ENCODE peak calls at places on chromosomes 11 and 22, in six cellular contexts. M, A, L, Y, G and O are unnamed samples.
A peak's percentile ranks its signal among the peaks of the same experiment; 100 is the strongest.

GRCh38 chr22:43923191-43923590 is 414 bp upstream of the PNPLA3 start:
- DNase-seq in L (no peak), Y (no peak), G (no peak), A (no peak), M (no peak), O (no peak)

GRCh38 chr11:29025001-29025400 is 916.8 kb downstream of the METTL15 start:
- DNase-seq in M (no peak), L (no peak), Y (no peak), G (no peak), A (no peak), O (no peak)

GRCh38 chr22:48554893-48555552 is 1272.7 kb downstream of the BRD1 start:
- DNase-seq in Y (no peak), G (no peak), L (no peak), A (no peak), M (no peak), O (no peak)

GRCh38 chr22:27985323-27986275 is 66.5 kb upstream of the PITPNB start:
- DNase-seq in G (peak; percentile 23), Y (no peak), L (peak; percentile 21), M (no peak), A (no peak), O (no peak)

GRCh38 chr22:47333625-47334024 is 571.2 kb downstream of the TBC1D22A start:
- DNase-seq in G (peak; percentile 71), M (peak; percentile 56), Y (no peak), A (no peak), L (no peak), O (no peak)

GRCh38 chr22:22397292-22397870 is 111.2 kb downstream of the ZNF280B start:
- DNase-seq in A (no peak), L (peak; percentile 80), M (peak; percentile 24), G (no peak), Y (peak; percentile 59), O (no peak)

GRCh38 chr11:46308632-46309419 is 31.4 kb downstream of the CREB3L1 start:
- DNase-seq in L (peak; percentile 91), G (peak; percentile 76), A (no peak), M (peak; percentile 48), Y (peak; percentile 81), O (peak; percentile 26)

GRCh38 chr11:126231725-126232459 is 20.3 kb downstream of the FAM118B start:
- DNase-seq in A (no peak), L (no peak), Y (no peak), M (no peak), G (no peak), O (no peak)

GRCh38 chr11:16669799-16670415 is 68.5 kb upstream of the C11orf58 start:
- DNase-seq in G (no peak), Y (no peak), A (no peak), L (no peak), M (peak; percentile 34), O (no peak)

GRCh38 chr11:115334932-115335788 is 169.1 kb downstream of the CADM1 start:
- DNase-seq in A (no peak), L (no peak), G (no peak), Y (no peak), M (no peak), O (no peak)

GRCh38 chr11:12249590-12250260 is 127.6 kb upstream of the PARVA start:
- DNase-seq in A (no peak), L (peak; percentile 82), G (no peak), Y (no peak), M (no peak), O (no peak)

GRCh38 chr11:100942016-100942415 is 187.6 kb downstream of the PGR start:
- DNase-seq in M (no peak), G (peak; percentile 54), Y (peak; percentile 46), L (no peak), A (no peak), O (no peak)

GRCh38 chr11:12356944-12357655 is 20.3 kb upstream of the PARVA start:
- DNase-seq in Y (no peak), A (no peak), L (no peak), M (no peak), G (no peak), O (no peak)

GRCh38 chr11:12029738-12030363 is 21.4 kb upstream of the DKK3 start:
- DNase-seq in G (no peak), A (no peak), M (peak; percentile 47), Y (no peak), L (no peak), O (no peak)

DNA sequence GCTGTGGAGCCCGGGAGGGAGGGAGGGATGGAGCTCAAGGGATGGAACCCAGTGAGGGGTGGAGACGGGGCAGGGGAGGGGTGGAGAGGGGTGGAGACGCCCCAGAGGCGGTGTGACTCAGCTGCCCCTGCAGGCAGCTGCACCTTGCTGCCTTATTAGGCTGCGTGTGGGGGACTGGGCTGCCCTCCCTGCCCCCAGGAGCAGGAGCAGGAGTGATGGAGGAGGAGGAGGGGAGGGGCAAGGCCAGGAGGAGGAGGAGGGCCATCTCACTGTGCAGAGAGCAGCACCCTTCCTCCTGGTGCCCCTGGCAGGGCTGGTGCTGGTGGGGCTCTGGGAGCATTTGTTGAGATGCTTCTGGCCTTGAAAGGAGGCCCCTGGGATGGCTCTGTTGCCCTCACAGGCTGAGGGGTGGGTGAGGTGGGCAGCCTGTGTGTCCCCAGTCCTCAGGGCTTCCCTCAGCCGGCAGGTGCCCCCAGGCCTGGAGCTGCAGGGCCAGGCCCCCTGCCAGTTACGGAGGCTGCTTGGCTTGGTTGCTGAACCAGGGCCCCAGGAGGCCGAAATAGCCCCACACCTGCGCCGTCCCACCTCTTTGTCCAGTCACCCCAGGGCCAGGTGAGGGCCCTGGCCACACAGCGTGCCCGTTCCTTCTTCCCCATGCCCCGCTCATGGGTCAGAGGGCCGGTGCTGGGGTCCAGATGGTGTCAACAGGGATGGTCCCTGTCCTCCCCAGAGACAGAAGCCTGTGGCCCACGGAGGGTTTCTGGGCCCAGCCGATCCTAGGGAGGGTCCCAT is 9.5 kb upstream of the TSSC4 start:
- DNase-seq in M (no peak), L (peak; percentile 95), G (no peak), Y (no peak), A (no peak), O (no peak)
- H3K4me1 ChIP-seq in M (peaks cover 27% of the 10 kb centered on the region), L (no peaks in the 10 kb centered on the region), G (peaks cover 45% of the 10 kb centered on the region), Y (peaks cover 86% of the 10 kb centered on the region), A (peaks cover 51% of the 10 kb centered on the region), O (peaks cover 28% of the 10 kb centered on the region)

DNA sequence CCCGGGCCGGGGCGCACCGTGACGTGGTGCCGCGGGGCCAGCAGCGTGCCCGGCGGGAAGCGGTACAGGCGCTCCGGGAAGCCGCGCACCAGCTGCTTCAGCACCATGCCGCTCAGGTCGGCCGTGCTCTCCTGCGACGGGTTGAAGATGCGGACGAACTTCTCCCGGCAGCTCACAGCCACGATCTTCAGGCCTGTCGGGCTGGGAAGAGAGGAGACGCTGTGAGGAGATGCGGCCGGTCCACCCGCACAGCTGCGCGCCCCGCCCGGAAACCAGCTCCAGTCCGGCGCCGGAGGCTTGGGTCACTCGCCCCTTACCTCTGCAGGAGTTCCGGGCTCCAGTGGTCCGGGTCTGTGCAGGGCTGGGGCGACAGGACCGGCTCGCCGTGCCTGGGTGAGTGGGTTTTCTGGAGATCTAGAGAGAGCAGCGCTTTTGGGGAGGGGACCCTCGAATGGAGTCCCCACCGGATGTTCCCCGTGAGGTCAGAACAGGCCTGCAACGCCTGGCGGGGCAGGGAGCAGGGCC is 4.3 kb downstream of the LMNTD2 start:
- DNase-seq in Y (no peak), M (no peak), G (no peak), A (no peak), L (no peak), O (no peak)
- H3K4me3 ChIP-seq in Y (peak overlapping the region; percentile 52), M (no peak overlapping the region), G (no peak overlapping the region), A (no peak overlapping the region), L (no peak overlapping the region), O (no peak overlapping the region)

GRCh38 chr11:8740156-8740555 is 57.6 kb downstream of the RPL27A start:
- DNase-seq in L (peak; percentile 30), M (no peak), A (no peak), G (no peak), Y (no peak), O (no peak)
- H3K4me1 ChIP-seq in L (no peaks in the 10 kb centered on the region), M (peaks cover 20% of the 10 kb centered on the region), A (no peaks in the 10 kb centered on the region), G (no peaks in the 10 kb centered on the region), Y (peaks cover 48% of the 10 kb centered on the region), O (no peaks in the 10 kb centered on the region)

GRCh38 chr11:67041602-67042001 is 15.0 kb upstream of the RHOD start:
- DNase-seq in L (no peak), M (no peak), G (peak; percentile 85), A (no peak), Y (no peak), O (no peak)

GRCh38 chr11:67043572-67044329 is 12.9 kb upstream of the RHOD start:
- DNase-seq in Y (no peak), A (no peak), M (no peak), G (no peak), L (no peak), O (no peak)

GRCh38 chr11:67048515-67048914 is 8.1 kb upstream of the RHOD start:
- DNase-seq in A (no peak), L (no peak), G (no peak), Y (no peak), M (no peak), O (no peak)

GRCh38 chr11:67044496-67044895 is 12.2 kb upstream of the RHOD start:
- DNase-seq in A (no peak), M (no peak), G (no peak), Y (no peak), L (no peak), O (no peak)

DNA sequence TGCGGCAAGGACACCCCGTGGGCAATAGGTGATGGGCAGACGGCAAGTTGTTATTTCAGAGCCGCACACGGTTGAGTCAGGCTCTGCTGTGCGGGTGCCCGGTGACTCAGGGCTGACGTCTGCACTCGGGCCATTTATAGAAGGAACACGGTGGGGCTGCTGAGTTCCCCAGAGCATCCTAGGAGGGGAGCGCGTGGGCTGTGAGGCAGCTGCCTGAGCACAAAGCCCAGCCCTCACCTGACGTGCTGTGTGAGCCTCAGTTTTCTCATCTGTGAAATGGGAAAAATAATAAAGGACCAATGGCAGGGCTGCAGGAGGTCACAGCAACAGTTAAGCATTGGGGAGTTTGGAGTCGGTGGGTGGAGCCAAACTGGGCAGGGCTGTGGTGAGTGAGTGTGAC is 11.3 kb upstream of the RHOD start:
- DNase-seq in L (no peak), A (no peak), M (peak; percentile 64), G (no peak), Y (no peak), O (no peak)
- H3K4me3 ChIP-seq in L (no peak overlapping the region), A (no peak overlapping the region), M (no peak overlapping the region), G (no peak overlapping the region), Y (no peak overlapping the region), O (no peak overlapping the region)

DNA sequence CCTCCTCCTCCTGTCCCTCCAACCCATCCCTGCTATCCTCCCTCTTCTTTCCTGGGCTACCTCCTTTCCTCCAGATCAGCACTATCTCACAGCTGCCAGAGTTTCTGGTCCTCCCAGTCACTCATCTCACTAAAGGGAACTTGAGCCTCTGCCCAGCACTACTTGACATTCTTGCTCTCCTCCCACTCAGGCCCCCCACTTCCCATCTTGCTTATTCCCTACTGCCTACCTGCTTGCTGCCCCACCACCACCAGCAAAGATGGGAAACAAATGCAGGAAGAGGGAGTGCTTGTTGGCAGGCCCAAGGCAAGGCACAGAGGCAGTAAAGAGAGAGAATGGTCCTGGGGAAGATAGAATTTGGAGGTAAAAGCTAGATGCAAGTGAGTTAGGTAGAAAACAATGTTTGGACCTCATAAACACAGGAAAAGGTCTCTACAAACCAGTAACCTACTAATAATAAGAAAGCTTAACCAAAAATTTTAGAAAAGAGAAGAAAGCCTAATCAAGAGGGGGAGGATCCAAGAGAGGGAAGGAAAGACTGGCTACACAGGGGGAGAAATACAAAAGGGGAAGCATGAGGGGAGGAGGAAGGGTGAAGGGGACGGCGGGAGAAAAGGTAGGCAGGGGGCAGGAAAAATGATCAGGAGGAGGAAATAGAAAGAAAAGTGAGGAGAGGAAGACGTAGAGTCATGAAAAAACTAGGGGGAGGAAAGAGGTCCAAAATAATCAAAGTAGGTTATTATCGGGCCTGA is 63.6 kb downstream of the PAK1 start:
- DNase-seq in M (no peak), A (no peak), G (no peak), Y (no peak), L (no peak), O (no peak)
- H3K4me1 ChIP-seq in M (peaks cover 43% of the 10 kb centered on the region), A (peaks cover 15% of the 10 kb centered on the region), G (peaks cover 13% of the 10 kb centered on the region), Y (peaks cover 19% of the 10 kb centered on the region), L (no peaks in the 10 kb centered on the region), O (peaks cover 13% of the 10 kb centered on the region)